ENCODE peak calls at places on chromosomes 1 and 21, in four cellular contexts. G is glutamatergic neuron, D is fibroblast of lung, Z is endodermal cell. K is an unnamed sample.

GRCh38 chr1:157628773-157629172 is 30.9 kb upstream of the FCRL4 start:
- DNase-seq in G (no peak), D (no peak), Z (no peak), K (no peak)

GRCh38 chr1:17611991-17612390 is 72.5 kb downstream of the ARHGEF10L start:
- DNase-seq in G (no peak), D (no peak), Z (no peak), K (no peak)

GRCh38 chr1:204746838-204747442 is 61.4 kb upstream of the LRRN2 start:
- DNase-seq in G (peak; percentile 68), D (peak; percentile 42), Z (peak; percentile 84), K (peak; percentile 68)

GRCh38 chr1:91526496-91526895 is 25.8 kb downstream of the CDC7 start:
- DNase-seq in G (no peak), D (peak; percentile 99), Z (no peak), K (no peak)

GRCh38 chr21:45459171-45460010 is 54.4 kb downstream of the COL18A1 start:
- DNase-seq in G (peak; percentile 12), D (no peak), Z (no peak), K (no peak)

GRCh38 chr21:28332796-28333195 is 659.9 kb downstream of the LTN1 start:
- DNase-seq in G (no peak), D (no peak), Z (no peak), K (no peak)

GRCh38 chr21:24204641-24205040 is 1402.6 kb downstream of the MRPL39 start:
- DNase-seq in G (no peak), D (no peak), Z (no peak), K (no peak)

GRCh38 chr1:159436469-159436868 is 3.1 kb upstream of the OR10J1 start:
- DNase-seq in G (no peak), D (no peak), Z (no peak), K (no peak)

GRCh38 chr1:223730471-223730870 is 18.1 kb downstream of the CAPN2 start:
- DNase-seq in G (no peak), D (no peak), Z (no peak), K (no peak)

GRCh38 chr1:2345297-2346075 is 45.9 kb downstream of the MORN1 start:
- DNase-seq in G (peak; percentile 9), D (no peak), Z (no peak), K (no peak)

GRCh38 chr1:199774433-199775089 is 252.9 kb upstream of the NR5A2 start:
- DNase-seq in G (no peak), D (peak; percentile 57), Z (no peak), K (no peak)

GRCh38 chr1:215156232-215156631 is 73.7 kb downstream of the KCNK2 start:
- DNase-seq in G (no peak), D (peak; percentile 41), Z (no peak), K (no peak)

GRCh38 chr1:227234998-227235405 is 83.3 kb downstream of the CDC42BPA start:
- DNase-seq in G (peak; percentile 37), D (peak; percentile 81), Z (peak; percentile 75), K (peak; percentile 19)

GRCh38 chr1:119593836-119594235 is 54.2 kb downstream of the ZNF697 start:
- DNase-seq in G (no peak), D (no peak), Z (no peak), K (no peak)

GRCh38 chr1:15465674-15466073 is 9.1 kb downstream of the CELA2A start:
- DNase-seq in G (no peak), D (no peak), Z (no peak), K (no peak)

GRCh38 chr1:191398551-191398950 is 759.7 kb upstream of the RGS18 start:
- DNase-seq in G (no peak), D (no peak), Z (no peak), K (no peak)

GRCh38 chr1:29352719-29353420 is 116.5 kb downstream of the PTPRU start:
- DNase-seq in G (no peak), D (no peak), Z (peak; percentile 10), K (no peak)

GRCh38 chr1:9413143-9413876 is 120.6 kb downstream of the SPSB1 start:
- DNase-seq in G (no peak), D (peak; percentile 95), Z (peak; percentile 84), K (peak; percentile 87)

GRCh38 chr1:150564051-150564991 is 15.1 kb downstream of the MCL1 start:
- DNase-seq in G (no peak), D (peak; percentile 59), Z (peak; percentile 54), K (no peak)

GRCh38 chr1:150765229-150765976 is at the start of gene CTSS:
- DNase-seq in G (no peak), D (peak; percentile 25), Z (no peak), K (peak; percentile 76)

GRCh38 chr1:65284229-65284628 is 25.1 kb upstream of the DNAJC6 start:
- DNase-seq in G (no peak), D (no peak), Z (no peak), K (no peak)

GRCh38 chr1:18464665-18465050 is 16.1 kb upstream of the KLHDC7A start:
- DNase-seq in G (no peak), D (no peak), Z (no peak), K (no peak)

GRCh38 chr1:1132928-1133750 is 17.2 kb upstream of the C1orf159 start:
- DNase-seq in G (no peak), D (peak; percentile 69), Z (no peak), K (no peak)

GRCh38 chr1:234603221-234604204 is 6.5 kb downstream of the IRF2BP2 start:
- DNase-seq in G (no peak), D (peak; percentile 70), Z (no peak), K (no peak)

GRCh38 chr1:228414511-228415211 is 2.0 kb downstream of the TRIM17 start:
- DNase-seq in G (no peak), D (no peak), Z (no peak), K (no peak)

GRCh38 chr1:17184822-17185484 is 20.0 kb upstream of the PADI1 start:
- DNase-seq in G (no peak), D (no peak), Z (peak; percentile 36), K (no peak)

GRCh38 chr1:162391790-162392563 is 10.4 kb downstream of the C1orf226 start:
- DNase-seq in G (peak; percentile 44), D (peak; percentile 70), Z (peak; percentile 60), K (peak; percentile 53)

GRCh38 chr1:168613689-168614655 is 37.6 kb downstream of the XCL1 start:
- DNase-seq in G (peak; percentile 65), D (peak; percentile 62), Z (no peak), K (no peak)

GRCh38 chr1:66371233-66372005 is 162.5 kb upstream of the SGIP1 start:
- DNase-seq in G (no peak), D (peak; percentile 39), Z (no peak), K (no peak)

GRCh38 chr1:48106049-48106448 is 108.9 kb upstream of the TRABD2B start:
- DNase-seq in G (no peak), D (no peak), Z (no peak), K (no peak)

GRCh38 chr1:244450597-244451538 is 841 bp downstream of the ADSS2 start:
- DNase-seq in G (peak; percentile 51), D (peak; percentile 81), Z (peak; percentile 68), K (peak; percentile 46)

GRCh38 chr1:63321788-63322247 is 549 bp upstream of the FOXD3 start:
- DNase-seq in G (no peak), D (no peak), Z (peak; percentile 89), K (peak; percentile 58)

GRCh38 chr1:30777906-30778155 is 20.3 kb upstream of the LAPTM5 start:
- DNase-seq in G (no peak), D (no peak), Z (no peak), K (no peak)

GRCh38 chr1:228148196-228148861 is 1.4 kb upstream of the GJC2 start:
- DNase-seq in G (no peak), D (no peak), Z (no peak), K (no peak)

GRCh38 chr1:119482517-119483425 is 24.2 kb upstream of the HSD3B1 start:
- DNase-seq in G (no peak), D (no peak), Z (peak; percentile 65), K (no peak)

GRCh38 chr1:3625151-3625907 is 514 bp downstream of the TPRG1L start:
- DNase-seq in G (peak; percentile 60), D (peak; percentile 32), Z (peak; percentile 75), K (no peak)

DNA sequence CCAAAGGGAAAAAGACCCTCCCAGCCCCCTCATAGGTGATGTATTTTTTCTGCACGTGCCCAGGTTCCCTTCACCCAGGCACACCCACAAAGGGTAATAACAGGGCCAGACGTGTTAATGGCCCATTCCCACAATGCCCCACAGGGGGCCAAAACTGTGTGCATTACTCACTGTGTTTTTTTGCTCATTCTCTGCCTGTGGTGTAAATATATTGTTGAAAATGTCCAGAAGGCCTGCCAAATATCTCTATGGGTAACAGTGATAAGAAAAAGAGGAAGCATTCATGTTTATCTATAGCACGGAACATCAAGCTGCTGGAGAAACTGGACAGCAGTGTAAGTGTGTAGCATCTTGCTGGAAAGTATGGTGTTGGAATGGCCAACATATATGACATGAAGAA is 21.9 kb downstream of the RHEX start:
- DNase-seq in G (no peak), D (no peak), Z (peak; percentile 71), K (no peak)
- TF ChIP-seq CTCF in G (peak; percentile 20), D (no peak), Z (peak; percentile 42), K (no peak)

GRCh38 chr1:239547987-239548386 is 161.6 kb downstream of the CHRM3 start:
- DNase-seq in G (no peak), D (no peak), Z (no peak), K (no peak)

GRCh38 chr1:239545466-239545865 is 159.1 kb downstream of the CHRM3 start:
- DNase-seq in G (no peak), D (no peak), Z (no peak), K (no peak)

GRCh38 chr1:239555350-239555749 is 169.0 kb downstream of the CHRM3 start:
- DNase-seq in G (no peak), D (no peak), Z (peak; percentile 69), K (no peak)

GRCh38 chr1:239550178-239550577 is 163.8 kb downstream of the CHRM3 start:
- DNase-seq in G (no peak), D (no peak), Z (no peak), K (no peak)
- TF ChIP-seq CTCF in G (no peak), D (no peak), Z (no peak), K (no peak)

DNA sequence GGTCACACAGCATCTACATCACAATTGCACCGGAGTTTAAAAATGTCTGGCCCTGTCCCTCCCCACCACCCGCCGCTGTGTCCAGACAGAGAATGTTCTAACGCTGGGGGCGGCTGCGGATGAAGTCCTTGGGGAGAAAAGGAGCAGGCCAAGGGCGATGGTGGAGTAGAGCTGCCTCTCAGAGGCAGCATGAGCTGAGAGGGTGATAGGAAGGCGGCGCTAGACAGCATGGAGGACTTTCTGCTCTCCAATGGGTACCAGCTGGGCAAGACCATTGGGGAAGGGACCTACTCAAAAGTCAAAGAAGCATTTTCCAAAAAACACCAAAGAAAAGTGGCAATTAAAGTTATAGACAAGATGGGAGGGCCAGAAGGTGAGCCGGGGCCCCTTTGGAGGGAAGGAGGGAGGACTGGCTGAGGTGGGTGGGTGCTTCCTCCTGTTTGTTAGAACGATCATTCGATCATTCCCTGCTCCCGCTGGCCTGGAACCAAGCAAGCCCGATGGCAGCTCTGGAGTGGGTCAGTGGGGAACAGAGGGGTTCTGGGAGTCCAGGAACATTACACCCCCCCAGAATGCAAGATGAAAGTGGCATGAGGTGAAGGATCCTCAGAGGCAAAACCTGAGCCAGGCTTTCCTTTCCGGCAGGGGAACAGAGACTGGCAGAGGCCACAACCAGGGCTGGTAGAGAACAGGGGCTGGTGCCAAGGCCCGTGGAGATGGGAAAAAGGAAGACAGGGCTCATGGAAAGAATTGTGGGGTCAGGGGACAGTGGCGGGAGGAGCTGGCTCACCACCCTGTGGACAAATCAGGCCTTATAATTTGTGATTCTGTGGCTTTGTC is at the start of the genes FAM229A and TSSK3:
- DNase-seq in G (no peak), D (no peak), Z (peak; percentile 65), K (no peak)
- TF ChIP-seq CTCF in G (no peak), D (no peak), Z (no peak), K (no peak)

GRCh38 chr1:178531897-178532296 is 19.0 kb downstream of the TEX35 start:
- DNase-seq in G (no peak), D (no peak), Z (no peak), K (no peak)
- TF ChIP-seq CTCF in G (no peak), D (no peak), Z (no peak), K (no peak)